ENCODE peak calls at places on chromosome 10, in eight cellular contexts. L is fibroblast of lung, Q is neural progenitor cell, G is astrocyte, E is mammary epithelial cell, M is HCT116, Y is SK-N-SH, I is endodermal cell. R is an unnamed sample. For H3K4me1, the result is how much of the 10 kb centered on the place peaks cover.

GRCh38 chr10:18610517-18610916 is 40.9 kb downstream of the NSUN6 start:
- DNase-seq in L (peak), Q (peak), Y (peak), I (peak), G (peak), M (peak), E (peak), R (no peak)

GRCh38 chr10:598415-599170 is 90.9 kb downstream of the DIP2C start:
- DNase-seq in G (peak), Q (peak), Y (no peak), E (no peak), M (no peak), L (peak), I (no peak), R (no peak)

GRCh38 chr10:53808677-53809076 is 992.4 kb downstream of the PCDH15 start:
- DNase-seq in E (no peak), Q (no peak), L (no peak), M (no peak), I (peak), Y (no peak), G (no peak), R (no peak)

GRCh38 chr10:84088626-84089025 is 50.7 kb upstream of the GHITM start:
- DNase-seq in Y (peak), I (no peak), L (no peak), E (no peak), G (no peak), M (no peak), Q (no peak), R (no peak)

GRCh38 chr10:100364147-100364546 is 17.1 kb downstream of the SCD start:
- DNase-seq in E (no peak), M (no peak), L (no peak), Q (no peak), I (no peak), Y (no peak), G (peak), R (no peak)

GRCh38 chr10:74439213-74439612 is 288.2 kb downstream of the ADK start:
- DNase-seq in Q (no peak), E (no peak), L (no peak), Y (peak), G (no peak), I (no peak), M (no peak), R (no peak)

GRCh38 chr10:62323751-62324150 is 50.4 kb upstream of the ZNF365 start:
- DNase-seq in Y (no peak), G (peak), M (no peak), L (no peak), Q (no peak), I (no peak), E (peak), R (no peak)

GRCh38 chr10:36802523-36803153 is 322.8 kb upstream of the ANKRD30A start:
- DNase-seq in G (no peak), I (no peak), E (no peak), L (peak), Y (peak), Q (no peak), M (no peak), R (no peak)

DNA sequence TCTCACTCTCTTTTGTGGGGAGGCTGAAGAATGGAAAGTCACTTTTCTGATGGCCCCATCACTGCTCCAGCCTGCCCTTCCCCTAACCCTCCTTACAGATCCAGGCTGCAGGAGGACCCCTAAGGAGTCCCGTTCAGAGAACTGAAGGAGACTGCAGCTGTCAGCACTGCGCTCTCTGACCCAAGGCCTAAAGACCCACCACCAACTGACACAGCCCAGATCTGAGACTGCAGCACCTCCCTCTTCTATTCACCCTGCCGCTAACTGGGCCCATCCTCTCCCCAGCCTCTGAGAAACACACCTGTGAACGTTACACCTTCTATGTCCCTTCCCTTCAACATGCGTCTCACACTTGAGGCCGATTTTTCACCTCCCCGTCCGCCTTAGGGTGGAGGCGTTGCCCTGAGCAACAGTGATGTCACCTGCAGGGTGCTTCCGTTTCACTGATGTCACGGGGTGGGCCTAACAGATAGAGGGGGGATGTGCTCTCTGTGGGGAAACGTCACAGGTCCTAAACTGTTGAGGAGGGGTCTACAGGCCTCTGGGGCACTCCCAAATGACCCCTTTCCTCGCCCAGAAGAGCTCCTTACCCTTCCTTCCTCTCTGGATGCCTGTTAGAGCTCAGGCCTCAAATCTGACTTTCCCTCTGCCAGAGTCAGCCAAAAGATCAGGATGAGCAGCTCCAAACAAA is 5.1 kb downstream of the ITPRIP start:
- DNase-seq in Q (no peak), L (peak), I (peak), Y (peak), E (no peak), M (no peak), G (no peak), R (no peak)
- H3K4me1 ChIP-seq in Q (half or more), L (half or more), I (under half), Y (half or more), E (half or more), M (half or more), G (half or more), R (half or more)

GRCh38 chr10:117462424-117462792 is 80.1 kb upstream of the EMX2 start:
- DNase-seq in Q (peak), E (no peak), Y (no peak), M (no peak), L (no peak), G (no peak), I (peak), R (no peak)
- TF ChIP-seq CTCF in Q (peak), E (no peak), Y (no peak), M (peak), L (no peak), G (no peak), I (peak), R (no peak)

GRCh38 chr10:29471483-29471859 is 163.3 kb downstream of the SVIL start:
- DNase-seq in M (no peak), E (peak), Y (no peak), Q (no peak), L (peak), G (peak), I (no peak), R (no peak)

GRCh38 chr10:29470355-29470705 is 164.4 kb downstream of the SVIL start:
- DNase-seq in E (no peak), Q (peak), M (no peak), I (peak), Y (peak), L (no peak), G (no peak), R (no peak)

GRCh38 chr10:29469481-29470354 is 165.1 kb downstream of the SVIL start:
- DNase-seq in Y (no peak), E (no peak), G (no peak), I (no peak), Q (no peak), L (no peak), M (no peak), R (no peak)

GRCh38 chr10:29472268-29473086 is 162.3 kb downstream of the SVIL start:
- DNase-seq in M (no peak), Q (no peak), L (no peak), Y (no peak), G (no peak), I (no peak), E (no peak), R (no peak)

DNA sequence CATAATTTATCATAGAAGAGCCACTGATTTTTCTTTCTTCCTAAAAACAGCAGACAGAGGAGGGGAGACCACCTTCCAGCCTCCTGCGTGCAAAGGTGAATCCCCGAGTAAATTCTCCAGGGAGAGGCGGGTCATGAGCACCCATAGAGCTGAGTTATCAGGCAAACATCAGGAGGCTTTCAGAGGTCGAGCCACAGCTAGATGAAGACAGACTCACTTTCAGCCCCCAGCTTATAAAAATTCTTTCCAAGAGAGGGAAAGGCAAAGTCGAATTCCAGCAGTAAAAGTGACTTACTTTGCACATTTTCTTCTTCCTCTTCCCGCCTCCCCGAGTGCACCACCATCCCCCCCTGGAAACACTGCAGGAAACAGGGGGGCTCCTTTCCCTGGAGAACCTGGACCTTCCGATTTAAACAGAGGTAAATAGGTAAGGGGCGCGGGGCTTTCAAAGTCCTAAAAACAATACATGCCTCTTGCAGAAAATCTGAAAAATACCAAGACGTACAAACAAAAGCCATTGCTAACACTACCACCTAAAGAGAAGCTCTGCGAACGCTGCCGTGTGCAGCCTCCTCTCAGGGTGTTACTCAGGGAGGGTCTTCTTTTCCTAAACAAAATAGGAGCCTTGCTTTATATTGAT is 163.8 kb downstream of the SVIL start:
- DNase-seq in I (no peak), E (no peak), Q (no peak), M (no peak), G (no peak), L (no peak), Y (no peak), R (no peak)
- H3K9ac ChIP-seq in I (no peak), E (no peak), Q (no peak), M (no peak), G (peak), L (no peak), Y (no peak), R (no peak)

GRCh38 chr10:101831169-101831811 is 12.3 kb downstream of the KCNIP2 start:
- DNase-seq in G (no peak), E (no peak), I (no peak), L (no peak), M (no peak), Y (no peak), Q (no peak), R (peak)

GRCh38 chr10:101833466-101833865 is 10.1 kb downstream of the KCNIP2 start:
- DNase-seq in L (no peak), M (no peak), Y (no peak), G (no peak), E (no peak), Q (no peak), I (no peak), R (no peak)

GRCh38 chr10:101835406-101835805 is 8.2 kb downstream of the KCNIP2 start:
- DNase-seq in Y (no peak), G (no peak), E (no peak), L (no peak), I (no peak), Q (peak), M (no peak), R (no peak)

GRCh38 chr10:101837753-101838152 is 5.8 kb downstream of the KCNIP2 start:
- DNase-seq in E (no peak), L (no peak), Y (no peak), I (peak), Q (no peak), G (no peak), M (no peak), R (no peak)

DNA sequence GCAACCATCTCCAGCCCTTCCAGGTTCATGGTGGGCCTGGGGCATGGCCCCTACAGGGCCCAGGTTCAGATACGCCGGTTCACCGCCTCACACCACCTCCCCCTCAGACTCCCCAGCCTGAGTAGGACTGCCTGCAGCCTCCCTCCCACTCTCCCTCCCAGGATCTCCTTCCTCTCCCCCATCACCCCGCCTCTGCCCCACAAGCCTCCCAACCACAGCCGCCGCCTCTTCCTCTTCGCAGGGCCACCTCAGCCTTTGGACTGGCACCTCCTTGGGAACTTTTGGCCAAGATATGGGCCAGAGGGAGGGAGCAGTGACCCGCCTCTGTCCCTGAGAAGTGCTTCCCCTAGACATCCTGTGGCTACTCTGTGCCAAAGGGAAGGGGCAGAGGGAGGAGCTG is 9.3 kb downstream of the KCNIP2 start:
- DNase-seq in Y (no peak), L (no peak), E (no peak), I (no peak), Q (no peak), M (no peak), G (no peak), R (no peak)
- H3K4me1 ChIP-seq in Y (under half), L (under half), E (under half), I (under half), Q (under half), M (under half), G (under half), R (under half)

GRCh38 chr10:71825217-71825616 is 25.8 kb downstream of the PSAP start:
- DNase-seq in I (no peak), L (no peak), Q (no peak), E (no peak), Y (no peak), M (no peak), G (no peak), R (no peak)
- TF ChIP-seq CTCF in I (peak), L (no peak), Q (no peak), E (no peak), Y (no peak), M (peak), G (no peak), R (no peak)

DNA sequence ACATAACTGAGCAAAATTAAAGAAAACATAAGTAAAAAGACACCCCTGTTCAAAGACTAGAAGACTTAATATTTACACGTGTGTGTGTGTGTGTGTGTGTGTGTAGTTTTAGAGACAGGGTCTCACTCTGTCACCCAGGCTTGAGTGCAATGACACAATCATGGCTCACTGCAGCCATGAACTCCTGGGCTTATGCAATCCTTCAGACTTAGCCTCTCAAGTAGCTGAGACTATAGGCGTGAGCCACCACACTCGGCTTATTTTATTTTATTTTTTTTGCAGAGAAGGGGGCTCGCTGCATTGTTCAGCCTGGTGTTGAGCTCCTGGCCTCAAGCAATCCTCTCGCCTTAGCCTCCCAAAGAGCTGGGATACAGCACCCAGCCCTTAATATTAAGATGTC is 90.3 kb downstream of the JMJD1C start:
- DNase-seq in Q (no peak), E (no peak), L (no peak), M (no peak), G (no peak), I (no peak), Y (no peak), R (no peak)
- H3K9ac ChIP-seq in Q (no peak), E (no peak), L (no peak), M (no peak), G (no peak), I (no peak), Y (no peak), R (no peak)

DNA sequence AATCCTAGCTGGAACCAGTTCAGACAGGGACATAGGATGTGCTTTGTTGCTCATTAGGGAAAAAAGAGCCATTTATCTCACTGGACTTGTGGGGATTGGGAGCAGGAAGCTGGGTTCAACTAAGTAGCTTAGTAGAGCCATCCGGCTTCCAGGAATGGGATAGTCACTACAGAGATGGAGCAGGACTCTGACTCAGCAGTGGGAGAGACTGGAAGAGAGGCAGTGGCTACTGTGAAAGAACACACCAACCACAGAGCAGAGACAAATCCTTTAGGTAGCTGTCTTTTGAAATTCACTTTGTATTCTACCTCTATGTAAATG is 100.6 kb upstream of the DKK1 start:
- DNase-seq in M (no peak), L (peak), Q (peak), I (peak), Y (no peak), G (peak), E (peak), R (no peak)
- H3K4me1 ChIP-seq in M (under half), L (under half), Q (under half), I (under half), Y (under half), G (under half), E (under half), R (under half)

DNA sequence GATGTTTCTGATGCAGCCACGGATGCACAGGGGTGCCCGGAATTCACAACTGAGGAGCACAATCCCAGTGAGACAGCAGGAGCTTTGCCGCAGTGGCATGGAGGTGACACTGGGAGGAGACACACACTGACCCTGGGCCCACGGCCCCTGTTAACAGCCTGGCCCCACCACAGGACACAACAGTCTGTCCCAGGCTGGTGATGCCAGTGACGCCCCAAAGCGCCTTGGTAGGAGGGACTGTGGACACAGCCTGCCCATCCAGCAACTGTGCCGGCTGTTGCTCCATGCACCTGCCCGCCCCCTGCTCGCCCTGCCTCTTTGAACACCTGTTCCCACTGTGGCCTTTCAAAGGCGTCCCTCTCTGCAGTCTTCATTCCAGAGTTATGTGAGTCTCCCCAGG is 49.8 kb downstream of the KLF6 start:
- DNase-seq in Q (peak), I (peak), L (no peak), G (no peak), E (no peak), M (no peak), Y (peak), R (no peak)
- TF ChIP-seq CTCF in Q (peak), I (peak), L (no peak), G (no peak), E (no peak), M (peak), Y (no peak), R (no peak)

GRCh38 chr10:20945546-20946332 is 48.6 kb upstream of the NEBL start:
- DNase-seq in Y (no peak), I (no peak), L (no peak), G (no peak), M (no peak), Q (no peak), E (no peak), R (no peak)
- H3K9ac ChIP-seq in Y (no peak), I (no peak), L (no peak), G (no peak), M (no peak), Q (no peak), E (no peak), R (no peak)

GRCh38 chr10:129033790-129034272 is 433.2 kb upstream of the MGMT start:
- DNase-seq in G (no peak), Y (no peak), M (no peak), Q (peak), L (no peak), E (no peak), I (peak), R (no peak)
- H3K4me1 ChIP-seq in G (under half), Y (under half), M (under half), Q (under half), L (under half), E (under half), I (under half), R (under half)